ENCODE peak calls at places on chromosomes 5 and 9, in nine cellular contexts. One of them, this sample, is unnamed.

GRCh38 chr5:179348833-179349232 is 3.6 kb upstream of the ADAMTS2 start:
- DNase-seq in heart right ventricle: no peak
- DNase-seq in cardiac fibroblast: no peak
- DNase-seq in neural crest cell: no peak
- DNase-seq in DND-41: no peak
- DNase-seq in ovary: no peak
- DNase-seq in lower leg skin: no peak
- DNase-seq in CD4-positive, alpha-beta T cell: no peak
- DNase-seq in lower lobe of right lung: no peak
- DNase-seq in this sample: no peak

GRCh38 chr5:21806943-21807342 is 1046.2 kb downstream of the CDH12 start:
- DNase-seq in heart right ventricle: no peak
- DNase-seq in cardiac fibroblast: peak
- DNase-seq in neural crest cell: no peak
- DNase-seq in DND-41: no peak
- DNase-seq in ovary: no peak
- DNase-seq in lower leg skin: no peak
- DNase-seq in CD4-positive, alpha-beta T cell: no peak
- DNase-seq in lower lobe of right lung: no peak
- DNase-seq in this sample: no peak

GRCh38 chr9:117821943-117822342 is 117.7 kb downstream of the TLR4 start:
- DNase-seq in heart right ventricle: no peak
- DNase-seq in cardiac fibroblast: no peak
- DNase-seq in neural crest cell: no peak
- DNase-seq in DND-41: no peak
- DNase-seq in ovary: no peak
- DNase-seq in lower leg skin: no peak
- DNase-seq in CD4-positive, alpha-beta T cell: no peak
- DNase-seq in lower lobe of right lung: no peak
- DNase-seq in this sample: no peak

GRCh38 chr5:41418220-41419031 is 92.0 kb downstream of the PLCXD3 start:
- DNase-seq in heart right ventricle: no peak
- DNase-seq in cardiac fibroblast: no peak
- DNase-seq in neural crest cell: no peak
- DNase-seq in DND-41: no peak
- DNase-seq in ovary: no peak
- DNase-seq in lower leg skin: no peak
- DNase-seq in CD4-positive, alpha-beta T cell: no peak
- DNase-seq in lower lobe of right lung: no peak
- DNase-seq in this sample: no peak

GRCh38 chr5:139177809-139178581 is 20.2 kb downstream of the SIL1 start:
- DNase-seq in heart right ventricle: peak
- DNase-seq in cardiac fibroblast: peak
- DNase-seq in neural crest cell: no peak
- DNase-seq in DND-41: peak
- DNase-seq in ovary: no peak
- DNase-seq in lower leg skin: no peak
- DNase-seq in CD4-positive, alpha-beta T cell: no peak
- DNase-seq in lower lobe of right lung: no peak
- DNase-seq in this sample: no peak

GRCh38 chr5:110087829-110088228 is 398.1 kb downstream of the MAN2A1 start:
- DNase-seq in heart right ventricle: no peak
- DNase-seq in cardiac fibroblast: peak
- DNase-seq in neural crest cell: no peak
- DNase-seq in DND-41: no peak
- DNase-seq in ovary: peak
- DNase-seq in lower leg skin: no peak
- DNase-seq in CD4-positive, alpha-beta T cell: no peak
- DNase-seq in lower lobe of right lung: no peak
- DNase-seq in this sample: no peak

GRCh38 chr9:75169623-75170022 is 81.3 kb downstream of the OSTF1 start:
- DNase-seq in heart right ventricle: no peak
- DNase-seq in cardiac fibroblast: peak
- DNase-seq in neural crest cell: no peak
- DNase-seq in DND-41: no peak
- DNase-seq in ovary: no peak
- DNase-seq in lower leg skin: no peak
- DNase-seq in CD4-positive, alpha-beta T cell: no peak
- DNase-seq in lower lobe of right lung: no peak
- DNase-seq in this sample: no peak

GRCh38 chr5:127562252-127562651 is 44.8 kb downstream of the PRRC1 start:
- DNase-seq in heart right ventricle: no peak
- DNase-seq in cardiac fibroblast: peak
- DNase-seq in neural crest cell: peak
- DNase-seq in DND-41: no peak
- DNase-seq in ovary: peak
- DNase-seq in lower leg skin: no peak
- DNase-seq in CD4-positive, alpha-beta T cell: no peak
- DNase-seq in lower lobe of right lung: no peak
- DNase-seq in this sample: peak

GRCh38 chr9:93684806-93685553 is 108.6 kb downstream of the PHF2 start:
- DNase-seq in heart right ventricle: no peak
- DNase-seq in cardiac fibroblast: peak
- DNase-seq in neural crest cell: no peak
- DNase-seq in DND-41: no peak
- DNase-seq in ovary: no peak
- DNase-seq in lower leg skin: peak
- DNase-seq in CD4-positive, alpha-beta T cell: no peak
- DNase-seq in lower lobe of right lung: no peak
- DNase-seq in this sample: no peak

GRCh38 chr5:178551059-178551458 is 39.1 kb downstream of the COL23A1 start:
- DNase-seq in heart right ventricle: no peak
- DNase-seq in cardiac fibroblast: peak
- DNase-seq in neural crest cell: no peak
- DNase-seq in DND-41: no peak
- DNase-seq in ovary: no peak
- DNase-seq in lower leg skin: no peak
- DNase-seq in CD4-positive, alpha-beta T cell: no peak
- DNase-seq in lower lobe of right lung: no peak
- DNase-seq in this sample: no peak

GRCh38 chr9:84485539-84485938 is 145.0 kb upstream of the SLC28A3 start:
- DNase-seq in heart right ventricle: no peak
- DNase-seq in cardiac fibroblast: no peak
- DNase-seq in neural crest cell: no peak
- DNase-seq in DND-41: no peak
- DNase-seq in ovary: no peak
- DNase-seq in lower leg skin: no peak
- DNase-seq in CD4-positive, alpha-beta T cell: no peak
- DNase-seq in lower lobe of right lung: no peak
- DNase-seq in this sample: no peak

GRCh38 chr9:129895376-129896268 is 60.4 kb downstream of the USP20 start:
- DNase-seq in heart right ventricle: no peak
- DNase-seq in cardiac fibroblast: no peak
- DNase-seq in neural crest cell: no peak
- DNase-seq in DND-41: peak
- DNase-seq in ovary: no peak
- DNase-seq in lower leg skin: no peak
- DNase-seq in CD4-positive, alpha-beta T cell: peak
- DNase-seq in lower lobe of right lung: no peak
- DNase-seq in this sample: no peak

GRCh38 chr5:115321309-115321708 is 24.9 kb upstream of the CCDC112 start:
- DNase-seq in heart right ventricle: no peak
- DNase-seq in cardiac fibroblast: no peak
- DNase-seq in neural crest cell: no peak
- DNase-seq in DND-41: no peak
- DNase-seq in ovary: no peak
- DNase-seq in lower leg skin: no peak
- DNase-seq in CD4-positive, alpha-beta T cell: no peak
- DNase-seq in lower lobe of right lung: no peak
- DNase-seq in this sample: no peak
- TF ChIP-seq CTCF in heart right ventricle: no peak
- TF ChIP-seq CTCF in cardiac fibroblast: no peak
- TF ChIP-seq CTCF in neural crest cell: no peak
- TF ChIP-seq CTCF in DND-41: no peak
- TF ChIP-seq CTCF in ovary: no peak
- TF ChIP-seq CTCF in lower leg skin: no peak
- TF ChIP-seq CTCF in CD4-positive, alpha-beta T cell: no peak
- TF ChIP-seq CTCF in lower lobe of right lung: no peak
- TF ChIP-seq CTCF in this sample: no peak

DNA sequence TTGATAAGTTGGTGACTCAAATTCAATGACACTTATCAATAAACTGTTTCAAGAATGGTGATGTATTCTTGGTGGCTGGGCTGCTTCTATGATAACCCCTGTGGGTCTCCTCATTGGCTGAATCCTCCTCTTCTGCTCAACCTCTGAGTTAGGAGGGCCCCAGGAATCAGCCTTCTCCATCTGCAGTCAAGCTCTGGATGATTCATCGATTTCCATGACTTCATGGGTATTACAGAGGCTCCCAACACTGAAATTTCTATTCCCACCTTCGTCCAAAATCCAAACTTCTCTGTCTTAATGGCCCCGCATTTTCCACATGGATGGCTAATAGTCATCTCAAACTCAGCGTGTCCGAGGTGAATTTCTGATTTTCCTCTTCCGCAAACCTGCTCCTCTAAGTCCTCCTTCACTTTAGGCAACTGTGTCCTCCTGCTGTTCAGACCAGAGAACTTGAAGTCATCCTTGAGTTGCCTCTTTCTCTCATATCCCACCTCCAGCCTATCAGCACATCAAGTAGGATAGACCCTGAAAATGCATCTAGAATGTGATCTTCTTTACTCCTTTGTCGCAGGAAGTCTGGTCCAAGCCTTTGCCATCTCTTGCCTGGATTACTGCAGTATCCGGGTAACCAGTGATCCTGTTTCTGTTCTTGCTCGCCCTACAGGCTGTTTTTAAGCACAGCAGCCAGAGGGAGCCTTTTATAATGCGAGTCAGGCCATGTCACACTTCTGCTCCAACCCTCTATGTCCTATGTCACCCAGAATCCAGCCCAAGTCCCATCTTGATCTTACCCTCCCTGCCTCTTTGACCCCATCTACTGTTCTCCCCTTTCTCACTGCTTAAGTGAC is 41.4 kb upstream of the IL7R start:
- DNase-seq in heart right ventricle: no peak
- DNase-seq in cardiac fibroblast: peak
- DNase-seq in neural crest cell: peak
- DNase-seq in DND-41: peak
- DNase-seq in ovary: no peak
- DNase-seq in lower leg skin: no peak
- DNase-seq in CD4-positive, alpha-beta T cell: no peak
- DNase-seq in lower lobe of right lung: no peak
- DNase-seq in this sample: peak
- TF ChIP-seq CTCF in heart right ventricle: no peak
- TF ChIP-seq CTCF in cardiac fibroblast: peak
- TF ChIP-seq CTCF in neural crest cell: peak
- TF ChIP-seq CTCF in DND-41: peak
- TF ChIP-seq CTCF in ovary: no peak
- TF ChIP-seq CTCF in lower leg skin: no peak
- TF ChIP-seq CTCF in CD4-positive, alpha-beta T cell: peak
- TF ChIP-seq CTCF in lower lobe of right lung: peak
- TF ChIP-seq CTCF in this sample: peak

GRCh38 chr5:170986598-170986997 is 124.8 kb downstream of the RANBP17 start:
- DNase-seq in heart right ventricle: no peak
- DNase-seq in cardiac fibroblast: peak
- DNase-seq in neural crest cell: no peak
- DNase-seq in DND-41: no peak
- DNase-seq in ovary: no peak
- DNase-seq in lower leg skin: no peak
- DNase-seq in CD4-positive, alpha-beta T cell: no peak
- DNase-seq in lower lobe of right lung: no peak
- DNase-seq in this sample: no peak
- TF ChIP-seq CTCF in heart right ventricle: no peak
- TF ChIP-seq CTCF in cardiac fibroblast: peak
- TF ChIP-seq CTCF in neural crest cell: no peak
- TF ChIP-seq CTCF in DND-41: peak
- TF ChIP-seq CTCF in ovary: no peak
- TF ChIP-seq CTCF in lower leg skin: no peak
- TF ChIP-seq CTCF in CD4-positive, alpha-beta T cell: no peak
- TF ChIP-seq CTCF in lower lobe of right lung: no peak
- TF ChIP-seq CTCF in this sample: no peak

GRCh38 chr5:122498163-122498562 is 186.1 kb downstream of the SNCAIP start:
- DNase-seq in heart right ventricle: no peak
- DNase-seq in cardiac fibroblast: peak
- DNase-seq in neural crest cell: peak
- DNase-seq in DND-41: no peak
- DNase-seq in ovary: peak
- DNase-seq in lower leg skin: no peak
- DNase-seq in CD4-positive, alpha-beta T cell: no peak
- DNase-seq in lower lobe of right lung: no peak
- DNase-seq in this sample: peak
- TF ChIP-seq CTCF in heart right ventricle: no peak
- TF ChIP-seq CTCF in cardiac fibroblast: peak
- TF ChIP-seq CTCF in neural crest cell: peak
- TF ChIP-seq CTCF in DND-41: peak
- TF ChIP-seq CTCF in ovary: peak
- TF ChIP-seq CTCF in lower leg skin: no peak
- TF ChIP-seq CTCF in CD4-positive, alpha-beta T cell: no peak
- TF ChIP-seq CTCF in lower lobe of right lung: no peak
- TF ChIP-seq CTCF in this sample: peak

GRCh38 chr5:123487298-123487697 is 24.7 kb upstream of the CSNK1G3 start:
- DNase-seq in heart right ventricle: no peak
- DNase-seq in cardiac fibroblast: peak
- DNase-seq in neural crest cell: no peak
- DNase-seq in DND-41: no peak
- DNase-seq in ovary: peak
- DNase-seq in lower leg skin: no peak
- DNase-seq in CD4-positive, alpha-beta T cell: no peak
- DNase-seq in lower lobe of right lung: no peak
- DNase-seq in this sample: no peak

GRCh38 chr5:123490974-123491373 is 21.0 kb upstream of the CSNK1G3 start:
- DNase-seq in heart right ventricle: no peak
- DNase-seq in cardiac fibroblast: no peak
- DNase-seq in neural crest cell: no peak
- DNase-seq in DND-41: no peak
- DNase-seq in ovary: no peak
- DNase-seq in lower leg skin: no peak
- DNase-seq in CD4-positive, alpha-beta T cell: no peak
- DNase-seq in lower lobe of right lung: no peak
- DNase-seq in this sample: no peak

GRCh38 chr5:123483446-123484077 is 28.4 kb upstream of the CSNK1G3 start:
- DNase-seq in heart right ventricle: no peak
- DNase-seq in cardiac fibroblast: no peak
- DNase-seq in neural crest cell: no peak
- DNase-seq in DND-41: no peak
- DNase-seq in ovary: no peak
- DNase-seq in lower leg skin: no peak
- DNase-seq in CD4-positive, alpha-beta T cell: no peak
- DNase-seq in lower lobe of right lung: no peak
- DNase-seq in this sample: no peak

GRCh38 chr5:123482258-123482657 is 29.7 kb upstream of the CSNK1G3 start:
- DNase-seq in heart right ventricle: no peak
- DNase-seq in cardiac fibroblast: no peak
- DNase-seq in neural crest cell: no peak
- DNase-seq in DND-41: no peak
- DNase-seq in ovary: no peak
- DNase-seq in lower leg skin: no peak
- DNase-seq in CD4-positive, alpha-beta T cell: no peak
- DNase-seq in lower lobe of right lung: no peak
- DNase-seq in this sample: no peak

DNA sequence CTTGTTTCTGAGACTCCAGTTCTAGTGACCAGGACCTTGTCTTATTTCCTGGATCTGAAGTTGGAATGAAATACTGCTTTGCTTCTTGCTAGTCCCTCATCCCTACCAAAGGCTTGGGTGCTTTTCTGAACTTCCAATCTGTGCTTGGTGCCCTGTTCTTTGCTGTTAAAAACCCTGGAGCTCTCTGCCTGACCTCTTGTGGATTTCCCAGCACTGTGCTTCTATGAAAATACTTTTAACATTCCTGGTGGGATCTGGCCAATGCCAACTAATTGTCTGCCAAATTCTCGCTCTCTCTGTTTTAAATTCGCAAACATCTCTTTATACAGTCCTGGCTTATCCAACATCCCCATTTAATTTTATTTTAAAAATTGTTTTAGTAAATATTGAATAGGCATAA is 26.7 kb upstream of the CSNK1G3 start:
- DNase-seq in heart right ventricle: no peak
- DNase-seq in cardiac fibroblast: peak
- DNase-seq in neural crest cell: no peak
- DNase-seq in DND-41: no peak
- DNase-seq in ovary: no peak
- DNase-seq in lower leg skin: no peak
- DNase-seq in CD4-positive, alpha-beta T cell: no peak
- DNase-seq in lower lobe of right lung: no peak
- DNase-seq in this sample: no peak
- TF ChIP-seq CTCF in heart right ventricle: no peak
- TF ChIP-seq CTCF in cardiac fibroblast: no peak
- TF ChIP-seq CTCF in neural crest cell: no peak
- TF ChIP-seq CTCF in DND-41: no peak
- TF ChIP-seq CTCF in ovary: no peak
- TF ChIP-seq CTCF in lower leg skin: no peak
- TF ChIP-seq CTCF in CD4-positive, alpha-beta T cell: no peak
- TF ChIP-seq CTCF in lower lobe of right lung: no peak
- TF ChIP-seq CTCF in this sample: no peak

This sample was measured in nephron progenitor cell.